ENCODE peak calls at places on chromosomes 11 and 22, in six cellular contexts. R, O, B, Z, D and X are unnamed samples.

GRCh38 chr11:20488352-20488751 is 100.8 kb downstream of the PRMT3 start:
- DNase-seq in R (no peak), O (no peak), B (no peak), Z (no peak), D (no peak), X (no peak)

GRCh38 chr11:69007978-69008381 is 5.1 kb downstream of the MRGPRF start:
- DNase-seq in R (no peak), O (no peak), B (no peak), Z (no peak), D (no peak), X (no peak)

GRCh38 chr11:65130631-65131416 is 3.5 kb downstream of the SYVN1 start:
- DNase-seq in R (no peak), O (peak), B (no peak), Z (no peak), D (no peak), X (no peak)

GRCh38 chr22:20507253-20508066 is at the start of gene MED15:
- DNase-seq in R (peak), O (no peak), B (peak), Z (peak), D (peak), X (peak)

GRCh38 chr11:114169321-114169749 is 109.8 kb downstream of the ZBTB16 start:
- DNase-seq in R (no peak), O (peak), B (no peak), Z (no peak), D (no peak), X (no peak)

GRCh38 chr11:78256962-78257361 is 68.2 kb downstream of the USP35 start:
- DNase-seq in R (peak), O (peak), B (peak), Z (no peak), D (no peak), X (no peak)

GRCh38 chr11:38818720-38819119 is 2220.7 kb upstream of the RAG2 start:
- DNase-seq in R (no peak), O (no peak), B (no peak), Z (no peak), D (no peak), X (no peak)

GRCh38 chr22:21927174-21927823 is 25.3 kb downstream of the PPM1F start:
- DNase-seq in R (no peak), O (no peak), B (no peak), Z (no peak), D (peak), X (no peak)

GRCh38 chr22:18044548-18045271 is 20.3 kb upstream of the MICAL3 start:
- DNase-seq in R (peak), O (no peak), B (peak), Z (no peak), D (no peak), X (no peak)

GRCh38 chr11:75525433-75526191 is at the start of gene GDPD5:
- DNase-seq in R (peak), O (no peak), B (peak), Z (peak), D (peak), X (peak)

GRCh38 chr11:94732617-94733292 is 35.4 kb upstream of the AMOTL1 start:
- DNase-seq in R (no peak), O (no peak), B (peak), Z (no peak), D (no peak), X (no peak)

GRCh38 chr11:85854212-85854556 is 999 bp upstream of the CCDC83 start:
- DNase-seq in R (peak), O (no peak), B (no peak), Z (no peak), D (no peak), X (no peak)